ENCODE peak calls at places on chromosomes 11 and 22, in seven cellular contexts. Z is HCT116; K is MCF 10A; B is neural crest cell; E is naive thymus-derived CD4-positive, alpha-beta T cell; V is mucosa of descending colon; Q is ACHN. N is an unnamed sample.

GRCh38 chr11:122113836-122114235 is 2.2 kb downstream of the BLID start:
- DNase-seq in Z (no peak), K (no peak), B (no peak), E (no peak), V (no peak), Q (no peak), N (no peak)

GRCh38 chr11:46240371-46240770 is 37.1 kb upstream of the CREB3L1 start:
- DNase-seq in Z (no peak), K (no peak), B (no peak), E (no peak), V (no peak), Q (no peak), N (peak)

GRCh38 chr11:6570691-6571427 is 32.6 kb downstream of the RRP8 start:
- DNase-seq in Z (no peak), K (no peak), B (no peak), E (no peak), V (no peak), Q (no peak), N (no peak)

GRCh38 chr22:20316217-20316843 is 3.5 kb downstream of the DGCR6L start:
- DNase-seq in Z (no peak), K (no peak), B (no peak), E (no peak), V (no peak), Q (no peak), N (no peak)

GRCh38 chr11:108895579-108896480 is 231.0 kb downstream of the DDX10 start:
- DNase-seq in Z (no peak), K (peak), B (no peak), E (no peak), V (no peak), Q (peak), N (no peak)

GRCh38 chr11:40338739-40339138 is 1120.7 kb downstream of the LRRC4C start:
- DNase-seq in Z (no peak), K (peak), B (no peak), E (no peak), V (no peak), Q (no peak), N (no peak)

GRCh38 chr11:128054323-128054910 is 532.9 kb downstream of the ETS1 start:
- DNase-seq in Z (no peak), K (peak), B (no peak), E (no peak), V (no peak), Q (no peak), N (no peak)

GRCh38 chr11:59550368-59550841 is 39.1 kb downstream of the OR4D9 start:
- DNase-seq in Z (peak), K (peak), B (peak), E (peak), V (peak), Q (peak), N (no peak)

GRCh38 chr22:24525416-24526037 is 29.4 kb downstream of the GUCD1 start:
- DNase-seq in Z (peak), K (peak), B (peak), E (peak), V (peak), Q (peak), N (peak)

GRCh38 chr11:64571050-64571409 is 20.0 kb upstream of the SLC22A12 start:
- DNase-seq in Z (no peak), K (no peak), B (no peak), E (no peak), V (no peak), Q (no peak), N (no peak)

GRCh38 chr22:30606455-30607299 is at the start of gene TCN2:
- DNase-seq in Z (no peak), K (peak), B (peak), E (peak), V (peak), Q (peak), N (peak)

GRCh38 chr11:44681698-44682097 is 45.1 kb upstream of the TSPAN18 start:
- DNase-seq in Z (no peak), K (peak), B (no peak), E (no peak), V (no peak), Q (peak), N (no peak)

N was measured in ascending aorta.